ENCODE peak calls at places on chromosome 4, in seven cellular contexts. E is mesothelial cell of epicardium; N is neural crest cell; J is activated CD4-positive, alpha-beta T cell treated with anti-CD3 and anti-CD28 coated beads, Interleukin-2, amount 50 U/mL, for 1 hour; P is HCT116; K is cardiac septum; T is progenitor cell of endocrine pancreas. H is an unnamed sample.
A peak's percentile ranks its signal among the peaks of the same experiment; 100 is the strongest.

GRCh38 chr4:101284546-101284945 is 62.8 kb downstream of the PPP3CA start:
- DNase-seq in K (no peak), P (no peak), N (no peak), J (no peak), T (no peak), E (no peak), H (no peak)

GRCh38 chr4:175823015-175823741 is 11.1 kb upstream of the GPM6A start:
- DNase-seq in J (no peak), N (no peak), P (no peak), T (no peak), K (no peak), E (no peak), H (no peak)

GRCh38 chr4:26076896-26077295 is 162.9 kb downstream of the SMIM20 start:
- DNase-seq in E (no peak), K (no peak), N (no peak), J (no peak), P (no peak), T (no peak), H (no peak)

GRCh38 chr4:18923496-18924161 is 902.1 kb upstream of the LCORL start:
- DNase-seq in E (no peak), K (no peak), J (no peak), T (no peak), N (no peak), P (no peak), H (no peak)

GRCh38 chr4:648579-649292 is 23.4 kb downstream of the PDE6B start:
- DNase-seq in T (no peak), N (no peak), P (no peak), E (no peak), J (no peak), K (no peak), H (no peak)

GRCh38 chr4:188282620-188283232 is 143.5 kb downstream of the TRIML1 start:
- DNase-seq in P (no peak), K (no peak), T (peak; percentile 25), E (no peak), J (no peak), N (peak; percentile 2), H (peak; percentile 22)

GRCh38 chr4:17646693-17647092 is 32.3 kb downstream of the MED28 start:
- DNase-seq in E (no peak), T (no peak), P (no peak), N (no peak), J (no peak), K (no peak), H (no peak)

GRCh38 chr4:113739197-113739596 is 22.3 kb downstream of the CAMK2D start:
- DNase-seq in K (no peak), P (no peak), E (no peak), T (no peak), J (no peak), N (no peak), H (no peak)

GRCh38 chr4:165505991-165506779 is 127.4 kb downstream of the CPE start:
- DNase-seq in P (no peak), N (no peak), T (no peak), J (no peak), E (no peak), K (no peak), H (no peak)

GRCh38 chr4:170399894-170400293 is 310.1 kb upstream of the AADAT start:
- DNase-seq in P (no peak), T (no peak), N (no peak), K (no peak), E (no peak), J (no peak), H (no peak)

GRCh38 chr4:6674500-6675149 is 19.1 kb upstream of the S100P start:
- DNase-seq in E (no peak), P (peak; percentile 63), T (no peak), J (peak; percentile 62), N (no peak), K (peak; percentile 57), H (no peak)

GRCh38 chr4:136651278-136651667 is 881.0 kb downstream of the PCDH18 start:
- DNase-seq in T (no peak), P (no peak), N (no peak), J (no peak), K (no peak), E (no peak), H (no peak)

GRCh38 chr4:54226399-54227260 is 2.5 kb upstream of the PDGFRA start:
- DNase-seq in K (no peak), J (no peak), E (no peak), T (no peak), P (no peak), N (no peak), H (no peak)

GRCh38 chr4:186920486-186920885 is 196.8 kb upstream of the FAT1 start:
- DNase-seq in P (no peak), K (no peak), J (no peak), N (no peak), E (no peak), T (no peak), H (no peak)

GRCh38 chr4:4990857-4991540 is 28.3 kb downstream of the CYTL1 start:
- DNase-seq in K (peak; percentile 86), J (no peak), T (no peak), E (no peak), N (no peak), P (peak; percentile 28), H (peak; percentile 47)